ENCODE peak calls at places on chromosome 13, in seven cellular contexts. One of them, this sample, is unnamed. For H3K9me3, the result is how much of the 10 kb centered on the place peaks cover.

GRCh38 chr13:43261018-43261417 is 237.6 kb downstream of the DNAJC15 start:
- DNase-seq in tibial artery: no peak
- DNase-seq in Panc1: no peak
- DNase-seq in effector memory CD4-positive, alpha-beta T cell: no peak
- DNase-seq in fibroblast of lung: peak
- DNase-seq in IMR-90: peak
- DNase-seq in neural progenitor cell: no peak
- DNase-seq in this sample: no peak

GRCh38 chr13:43831088-43831487 is 44.3 kb upstream of the ENOX1 start:
- DNase-seq in tibial artery: no peak
- DNase-seq in Panc1: no peak
- DNase-seq in effector memory CD4-positive, alpha-beta T cell: no peak
- DNase-seq in fibroblast of lung: peak
- DNase-seq in IMR-90: peak
- DNase-seq in neural progenitor cell: no peak
- DNase-seq in this sample: no peak

GRCh38 chr13:96540656-96541055 is 450.7 kb downstream of the HS6ST3 start:
- DNase-seq in tibial artery: no peak
- DNase-seq in Panc1: no peak
- DNase-seq in effector memory CD4-positive, alpha-beta T cell: no peak
- DNase-seq in fibroblast of lung: no peak
- DNase-seq in IMR-90: no peak
- DNase-seq in neural progenitor cell: no peak
- DNase-seq in this sample: no peak

GRCh38 chr13:89267734-89268133 is 1596.6 kb downstream of the SLITRK5 start:
- DNase-seq in tibial artery: no peak
- DNase-seq in Panc1: no peak
- DNase-seq in effector memory CD4-positive, alpha-beta T cell: no peak
- DNase-seq in fibroblast of lung: peak
- DNase-seq in IMR-90: no peak
- DNase-seq in neural progenitor cell: no peak
- DNase-seq in this sample: no peak

GRCh38 chr13:50323440-50324070 is 308.3 kb downstream of the KCNRG start:
- DNase-seq in tibial artery: no peak
- DNase-seq in Panc1: no peak
- DNase-seq in effector memory CD4-positive, alpha-beta T cell: no peak
- DNase-seq in fibroblast of lung: peak
- DNase-seq in IMR-90: peak
- DNase-seq in neural progenitor cell: no peak
- DNase-seq in this sample: no peak

GRCh38 chr13:106376411-106377112 is 158.9 kb downstream of the EFNB2 start:
- DNase-seq in tibial artery: no peak
- DNase-seq in Panc1: peak
- DNase-seq in effector memory CD4-positive, alpha-beta T cell: no peak
- DNase-seq in fibroblast of lung: peak
- DNase-seq in IMR-90: peak
- DNase-seq in neural progenitor cell: no peak
- DNase-seq in this sample: no peak

GRCh38 chr13:21124853-21125252 is 51.5 kb downstream of the SKA3 start:
- DNase-seq in tibial artery: no peak
- DNase-seq in Panc1: no peak
- DNase-seq in effector memory CD4-positive, alpha-beta T cell: no peak
- DNase-seq in fibroblast of lung: peak
- DNase-seq in IMR-90: peak
- DNase-seq in neural progenitor cell: peak
- DNase-seq in this sample: no peak

GRCh38 chr13:25468330-25469178 is 96.8 kb downstream of the ATP8A2 start:
- DNase-seq in tibial artery: no peak
- DNase-seq in Panc1: no peak
- DNase-seq in effector memory CD4-positive, alpha-beta T cell: no peak
- DNase-seq in fibroblast of lung: no peak
- DNase-seq in IMR-90: no peak
- DNase-seq in neural progenitor cell: peak
- DNase-seq in this sample: no peak

GRCh38 chr13:65336916-65337315 is 1893.2 kb downstream of the PCDH9 start:
- DNase-seq in tibial artery: no peak
- DNase-seq in Panc1: no peak
- DNase-seq in effector memory CD4-positive, alpha-beta T cell: no peak
- DNase-seq in fibroblast of lung: peak
- DNase-seq in IMR-90: peak
- DNase-seq in neural progenitor cell: no peak
- DNase-seq in this sample: no peak

GRCh38 chr13:32905063-32905863 is 111.0 kb upstream of the KL start:
- DNase-seq in tibial artery: no peak
- DNase-seq in Panc1: no peak
- DNase-seq in effector memory CD4-positive, alpha-beta T cell: no peak
- DNase-seq in fibroblast of lung: no peak
- DNase-seq in IMR-90: peak
- DNase-seq in neural progenitor cell: no peak
- DNase-seq in this sample: no peak

GRCh38 chr13:91238036-91238435 is 109.5 kb upstream of the MIR17HG start:
- DNase-seq in tibial artery: no peak
- DNase-seq in Panc1: no peak
- DNase-seq in effector memory CD4-positive, alpha-beta T cell: no peak
- DNase-seq in fibroblast of lung: no peak
- DNase-seq in IMR-90: no peak
- DNase-seq in neural progenitor cell: no peak
- DNase-seq in this sample: no peak

GRCh38 chr13:63481334-63481733 is 2065.7 kb upstream of the PCDH20 start:
- DNase-seq in tibial artery: no peak
- DNase-seq in Panc1: no peak
- DNase-seq in effector memory CD4-positive, alpha-beta T cell: no peak
- DNase-seq in fibroblast of lung: peak
- DNase-seq in IMR-90: peak
- DNase-seq in neural progenitor cell: no peak
- DNase-seq in this sample: no peak

GRCh38 chr13:43878897-43879322 is 630 bp downstream of the CCDC122 start:
- DNase-seq in tibial artery: peak
- DNase-seq in Panc1: no peak
- DNase-seq in effector memory CD4-positive, alpha-beta T cell: peak
- DNase-seq in fibroblast of lung: peak
- DNase-seq in IMR-90: peak
- DNase-seq in neural progenitor cell: peak
- DNase-seq in this sample: peak

GRCh38 chr13:99215466-99215865 is 14.8 kb downstream of the UBAC2 start:
- DNase-seq in tibial artery: no peak
- DNase-seq in Panc1: no peak
- DNase-seq in effector memory CD4-positive, alpha-beta T cell: peak
- DNase-seq in fibroblast of lung: no peak
- DNase-seq in IMR-90: no peak
- DNase-seq in neural progenitor cell: no peak
- DNase-seq in this sample: no peak

GRCh38 chr13:78881054-78881453 is 222.1 kb upstream of the OBI1 start:
- DNase-seq in tibial artery: no peak
- DNase-seq in Panc1: no peak
- DNase-seq in effector memory CD4-positive, alpha-beta T cell: no peak
- DNase-seq in fibroblast of lung: no peak
- DNase-seq in IMR-90: no peak
- DNase-seq in neural progenitor cell: no peak
- DNase-seq in this sample: no peak

GRCh38 chr13:41554626-41555386 is 97.5 kb downstream of the RGCC start:
- DNase-seq in tibial artery: no peak
- DNase-seq in Panc1: no peak
- DNase-seq in effector memory CD4-positive, alpha-beta T cell: no peak
- DNase-seq in fibroblast of lung: no peak
- DNase-seq in IMR-90: no peak
- DNase-seq in neural progenitor cell: no peak
- DNase-seq in this sample: no peak

GRCh38 chr13:35927554-35927953 is 203.6 kb downstream of the DCLK1 start:
- DNase-seq in tibial artery: no peak
- DNase-seq in Panc1: peak
- DNase-seq in effector memory CD4-positive, alpha-beta T cell: no peak
- DNase-seq in fibroblast of lung: peak
- DNase-seq in IMR-90: peak
- DNase-seq in neural progenitor cell: no peak
- DNase-seq in this sample: peak

GRCh38 chr13:26050568-26051230 is 1.1 kb downstream of the SHISA2 start:
- DNase-seq in tibial artery: no peak
- DNase-seq in Panc1: no peak
- DNase-seq in effector memory CD4-positive, alpha-beta T cell: no peak
- DNase-seq in fibroblast of lung: no peak
- DNase-seq in IMR-90: no peak
- DNase-seq in neural progenitor cell: peak
- DNase-seq in this sample: no peak

GRCh38 chr13:83796364-83796763 is 85.9 kb downstream of the SLITRK1 start:
- DNase-seq in tibial artery: no peak
- DNase-seq in Panc1: no peak
- DNase-seq in effector memory CD4-positive, alpha-beta T cell: no peak
- DNase-seq in fibroblast of lung: no peak
- DNase-seq in IMR-90: no peak
- DNase-seq in neural progenitor cell: no peak
- DNase-seq in this sample: no peak

GRCh38 chr13:95341441-95341840 is 40.2 kb upstream of the ABCC4 start:
- DNase-seq in tibial artery: no peak
- DNase-seq in Panc1: no peak
- DNase-seq in effector memory CD4-positive, alpha-beta T cell: no peak
- DNase-seq in fibroblast of lung: no peak
- DNase-seq in IMR-90: no peak
- DNase-seq in neural progenitor cell: no peak
- DNase-seq in this sample: no peak

GRCh38 chr13:79212064-79212619 is 193.9 kb downstream of the RBM26 start:
- DNase-seq in tibial artery: no peak
- DNase-seq in Panc1: no peak
- DNase-seq in effector memory CD4-positive, alpha-beta T cell: no peak
- DNase-seq in fibroblast of lung: no peak
- DNase-seq in IMR-90: no peak
- DNase-seq in neural progenitor cell: no peak
- DNase-seq in this sample: no peak

GRCh38 chr13:39032150-39032549 is 5.7 kb downstream of the PROSER1 start:
- DNase-seq in tibial artery: no peak
- DNase-seq in Panc1: no peak
- DNase-seq in effector memory CD4-positive, alpha-beta T cell: no peak
- DNase-seq in fibroblast of lung: no peak
- DNase-seq in IMR-90: no peak
- DNase-seq in neural progenitor cell: no peak
- DNase-seq in this sample: no peak

GRCh38 chr13:98273824-98274786 is 97.0 kb upstream of the RNF113B start:
- DNase-seq in tibial artery: no peak
- DNase-seq in Panc1: no peak
- DNase-seq in effector memory CD4-positive, alpha-beta T cell: no peak
- DNase-seq in fibroblast of lung: peak
- DNase-seq in IMR-90: peak
- DNase-seq in neural progenitor cell: peak
- DNase-seq in this sample: no peak

GRCh38 chr13:114104626-114105350 is 27.6 kb downstream of the RASA3 start:
- DNase-seq in tibial artery: peak
- DNase-seq in Panc1: no peak
- DNase-seq in effector memory CD4-positive, alpha-beta T cell: no peak
- DNase-seq in fibroblast of lung: no peak
- DNase-seq in IMR-90: no peak
- DNase-seq in neural progenitor cell: no peak
- DNase-seq in this sample: no peak

GRCh38 chr13:48178126-48178525 is 54.9 kb upstream of the ITM2B start:
- DNase-seq in tibial artery: no peak
- DNase-seq in Panc1: no peak
- DNase-seq in effector memory CD4-positive, alpha-beta T cell: no peak
- DNase-seq in fibroblast of lung: no peak
- DNase-seq in IMR-90: no peak
- DNase-seq in neural progenitor cell: no peak
- DNase-seq in this sample: no peak

GRCh38 chr13:109819851-109820250 is 33.5 kb upstream of the IRS2 start:
- DNase-seq in tibial artery: no peak
- DNase-seq in Panc1: no peak
- DNase-seq in effector memory CD4-positive, alpha-beta T cell: no peak
- DNase-seq in fibroblast of lung: no peak
- DNase-seq in IMR-90: no peak
- DNase-seq in neural progenitor cell: no peak
- DNase-seq in this sample: no peak

GRCh38 chr13:107846642-107847041 is 368.7 kb downstream of the LIG4 start:
- DNase-seq in tibial artery: no peak
- DNase-seq in Panc1: no peak
- DNase-seq in effector memory CD4-positive, alpha-beta T cell: no peak
- DNase-seq in fibroblast of lung: no peak
- DNase-seq in IMR-90: no peak
- DNase-seq in neural progenitor cell: no peak
- DNase-seq in this sample: no peak

GRCh38 chr13:67229438-67230242 is 496 bp downstream of the PCDH9 start:
- DNase-seq in tibial artery: no peak
- DNase-seq in Panc1: no peak
- DNase-seq in effector memory CD4-positive, alpha-beta T cell: no peak
- DNase-seq in fibroblast of lung: peak
- DNase-seq in IMR-90: peak
- DNase-seq in neural progenitor cell: peak
- DNase-seq in this sample: no peak

GRCh38 chr13:25887962-25888655 is 163.7 kb downstream of the SHISA2 start:
- DNase-seq in tibial artery: no peak
- DNase-seq in Panc1: no peak
- DNase-seq in effector memory CD4-positive, alpha-beta T cell: no peak
- DNase-seq in fibroblast of lung: no peak
- DNase-seq in IMR-90: no peak
- DNase-seq in neural progenitor cell: no peak
- DNase-seq in this sample: no peak

GRCh38 chr13:100620792-100621191 is 32.2 kb upstream of the GGACT start:
- DNase-seq in tibial artery: no peak
- DNase-seq in Panc1: no peak
- DNase-seq in effector memory CD4-positive, alpha-beta T cell: no peak
- DNase-seq in fibroblast of lung: no peak
- DNase-seq in IMR-90: no peak
- DNase-seq in neural progenitor cell: no peak
- DNase-seq in this sample: no peak
- H3K9me3 ChIP-seq in tibial artery: under half
- H3K9me3 ChIP-seq in Panc1: under half
- H3K9me3 ChIP-seq in effector memory CD4-positive, alpha-beta T cell: under half
- H3K9me3 ChIP-seq in fibroblast of lung: under half
- H3K9me3 ChIP-seq in IMR-90: under half
- H3K9me3 ChIP-seq in neural progenitor cell: under half
- H3K9me3 ChIP-seq in this sample: under half

GRCh38 chr13:46490129-46490528 is 62.8 kb upstream of the LRCH1 start:
- DNase-seq in tibial artery: no peak
- DNase-seq in Panc1: no peak
- DNase-seq in effector memory CD4-positive, alpha-beta T cell: no peak
- DNase-seq in fibroblast of lung: no peak
- DNase-seq in IMR-90: no peak
- DNase-seq in neural progenitor cell: peak
- DNase-seq in this sample: no peak
- H3K27ac ChIP-seq in tibial artery: peak
- H3K27ac ChIP-seq in Panc1: no peak
- H3K27ac ChIP-seq in effector memory CD4-positive, alpha-beta T cell: no peak
- H3K27ac ChIP-seq in fibroblast of lung: peak
- H3K27ac ChIP-seq in IMR-90: no peak
- H3K27ac ChIP-seq in neural progenitor cell: no peak
- H3K27ac ChIP-seq in this sample: peak

DNA sequence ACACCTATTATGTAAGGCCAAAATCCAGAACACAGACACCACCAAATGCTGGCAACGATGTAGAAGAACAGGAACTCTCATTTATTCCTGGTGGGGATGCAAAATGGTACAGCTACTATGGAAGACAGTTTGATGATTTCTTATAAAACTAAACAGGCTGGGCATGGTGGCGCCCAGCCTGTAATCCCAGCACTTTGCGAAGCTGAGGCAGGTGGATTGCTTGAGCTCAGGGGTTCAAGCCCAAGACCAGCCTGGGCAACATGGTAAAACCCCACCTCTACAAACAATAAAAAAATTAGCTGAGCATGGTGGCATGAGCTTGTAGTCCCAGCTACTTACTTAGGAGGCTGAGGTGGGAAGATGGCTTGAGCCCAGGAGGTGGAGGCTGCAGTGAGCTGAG is 98.3 kb downstream of the TUBA3C start:
- DNase-seq in tibial artery: no peak
- DNase-seq in Panc1: no peak
- DNase-seq in effector memory CD4-positive, alpha-beta T cell: no peak
- DNase-seq in fibroblast of lung: no peak
- DNase-seq in IMR-90: no peak
- DNase-seq in neural progenitor cell: no peak
- DNase-seq in this sample: no peak
- H3K9me3 ChIP-seq in tibial artery: under half
- H3K9me3 ChIP-seq in Panc1: under half
- H3K9me3 ChIP-seq in effector memory CD4-positive, alpha-beta T cell: under half
- H3K9me3 ChIP-seq in fibroblast of lung: under half
- H3K9me3 ChIP-seq in IMR-90: under half
- H3K9me3 ChIP-seq in neural progenitor cell: half or more
- H3K9me3 ChIP-seq in this sample: under half

GRCh38 chr13:40383132-40383531 is 283.3 kb downstream of the FOXO1 start:
- DNase-seq in tibial artery: no peak
- DNase-seq in Panc1: no peak
- DNase-seq in effector memory CD4-positive, alpha-beta T cell: no peak
- DNase-seq in fibroblast of lung: no peak
- DNase-seq in IMR-90: no peak
- DNase-seq in neural progenitor cell: no peak
- DNase-seq in this sample: no peak
- H3K27ac ChIP-seq in tibial artery: no peak
- H3K27ac ChIP-seq in Panc1: no peak
- H3K27ac ChIP-seq in effector memory CD4-positive, alpha-beta T cell: no peak
- H3K27ac ChIP-seq in fibroblast of lung: no peak
- H3K27ac ChIP-seq in IMR-90: no peak
- H3K27ac ChIP-seq in neural progenitor cell: no peak
- H3K27ac ChIP-seq in this sample: no peak

This sample was measured in thoracic aorta.